ENCODE peak calls at places on chromosomes 2 and 18, in ten cellular contexts. One of them, this sample, is unnamed.

GRCh38 chr2:57278451-57278850 is 768.2 kb upstream of the VRK2 start:
- DNase-seq in activated gamma-delta T cell treated with Interleukin-2 at 50 U/mL for 16 hours: no peak
- DNase-seq in stimulated activated CD8-positive, alpha-beta memory T cell treated with anti-CD3 and anti-CD28 coated beads, Interleukin-12 subunit alpha, Interleukin-12 subunit beta, amount 100 ng/mL, for 1 hour: no peak
- DNase-seq in CD4-positive, alpha-beta T cell: no peak
- DNase-seq in activated CD8-positive, alpha-beta T cell treated with anti-CD3 and anti-CD28 coated beads for 36 hours: no peak
- DNase-seq in globus pallidus: no peak
- DNase-seq in activated CD8-positive, alpha-beta memory T cell treated with anti-CD3 and anti-CD28 coated beads for 48 hours: no peak
- DNase-seq in upper lobe of right lung: no peak
- DNase-seq in AG10803: no peak
- DNase-seq in activated naive CD8-positive, alpha-beta T cell treated with anti-CD3 and anti-CD28 coated beads, Interleukin-2, amount 50 U/mL, for 16 hours: no peak
- DNase-seq in this sample: no peak

GRCh38 chr2:143937563-143938346 is 582.2 kb downstream of the ZEB2 start:
- DNase-seq in activated gamma-delta T cell treated with Interleukin-2 at 50 U/mL for 16 hours: no peak
- DNase-seq in stimulated activated CD8-positive, alpha-beta memory T cell treated with anti-CD3 and anti-CD28 coated beads, Interleukin-12 subunit alpha, Interleukin-12 subunit beta, amount 100 ng/mL, for 1 hour: no peak
- DNase-seq in CD4-positive, alpha-beta T cell: no peak
- DNase-seq in activated CD8-positive, alpha-beta T cell treated with anti-CD3 and anti-CD28 coated beads for 36 hours: peak
- DNase-seq in globus pallidus: no peak
- DNase-seq in activated CD8-positive, alpha-beta memory T cell treated with anti-CD3 and anti-CD28 coated beads for 48 hours: no peak
- DNase-seq in upper lobe of right lung: no peak
- DNase-seq in AG10803: no peak
- DNase-seq in activated naive CD8-positive, alpha-beta T cell treated with anti-CD3 and anti-CD28 coated beads, Interleukin-2, amount 50 U/mL, for 16 hours: no peak
- DNase-seq in this sample: no peak

GRCh38 chr2:191926671-191927070 is 79.8 kb upstream of the CAVIN2 start:
- DNase-seq in activated gamma-delta T cell treated with Interleukin-2 at 50 U/mL for 16 hours: no peak
- DNase-seq in stimulated activated CD8-positive, alpha-beta memory T cell treated with anti-CD3 and anti-CD28 coated beads, Interleukin-12 subunit alpha, Interleukin-12 subunit beta, amount 100 ng/mL, for 1 hour: no peak
- DNase-seq in CD4-positive, alpha-beta T cell: no peak
- DNase-seq in activated CD8-positive, alpha-beta T cell treated with anti-CD3 and anti-CD28 coated beads for 36 hours: no peak
- DNase-seq in globus pallidus: no peak
- DNase-seq in activated CD8-positive, alpha-beta memory T cell treated with anti-CD3 and anti-CD28 coated beads for 48 hours: no peak
- DNase-seq in upper lobe of right lung: no peak
- DNase-seq in AG10803: no peak
- DNase-seq in activated naive CD8-positive, alpha-beta T cell treated with anti-CD3 and anti-CD28 coated beads, Interleukin-2, amount 50 U/mL, for 16 hours: no peak
- DNase-seq in this sample: no peak

GRCh38 chr2:101089419-101089818 is 61.8 kb downstream of the TBC1D8 start:
- DNase-seq in activated gamma-delta T cell treated with Interleukin-2 at 50 U/mL for 16 hours: no peak
- DNase-seq in stimulated activated CD8-positive, alpha-beta memory T cell treated with anti-CD3 and anti-CD28 coated beads, Interleukin-12 subunit alpha, Interleukin-12 subunit beta, amount 100 ng/mL, for 1 hour: no peak
- DNase-seq in CD4-positive, alpha-beta T cell: no peak
- DNase-seq in activated CD8-positive, alpha-beta T cell treated with anti-CD3 and anti-CD28 coated beads for 36 hours: peak
- DNase-seq in globus pallidus: no peak
- DNase-seq in activated CD8-positive, alpha-beta memory T cell treated with anti-CD3 and anti-CD28 coated beads for 48 hours: no peak
- DNase-seq in upper lobe of right lung: no peak
- DNase-seq in AG10803: no peak
- DNase-seq in activated naive CD8-positive, alpha-beta T cell treated with anti-CD3 and anti-CD28 coated beads, Interleukin-2, amount 50 U/mL, for 16 hours: no peak
- DNase-seq in this sample: no peak

GRCh38 chr2:37625781-37626548 is 45.5 kb downstream of the CDC42EP3 start:
- DNase-seq in activated gamma-delta T cell treated with Interleukin-2 at 50 U/mL for 16 hours: peak
- DNase-seq in stimulated activated CD8-positive, alpha-beta memory T cell treated with anti-CD3 and anti-CD28 coated beads, Interleukin-12 subunit alpha, Interleukin-12 subunit beta, amount 100 ng/mL, for 1 hour: peak
- DNase-seq in CD4-positive, alpha-beta T cell: peak
- DNase-seq in activated CD8-positive, alpha-beta T cell treated with anti-CD3 and anti-CD28 coated beads for 36 hours: peak
- DNase-seq in globus pallidus: no peak
- DNase-seq in activated CD8-positive, alpha-beta memory T cell treated with anti-CD3 and anti-CD28 coated beads for 48 hours: peak
- DNase-seq in upper lobe of right lung: no peak
- DNase-seq in AG10803: peak
- DNase-seq in activated naive CD8-positive, alpha-beta T cell treated with anti-CD3 and anti-CD28 coated beads, Interleukin-2, amount 50 U/mL, for 16 hours: no peak
- DNase-seq in this sample: no peak

GRCh38 chr2:44906972-44907371 is 34.5 kb upstream of the SIX3 start:
- DNase-seq in activated gamma-delta T cell treated with Interleukin-2 at 50 U/mL for 16 hours: no peak
- DNase-seq in stimulated activated CD8-positive, alpha-beta memory T cell treated with anti-CD3 and anti-CD28 coated beads, Interleukin-12 subunit alpha, Interleukin-12 subunit beta, amount 100 ng/mL, for 1 hour: no peak
- DNase-seq in CD4-positive, alpha-beta T cell: no peak
- DNase-seq in activated CD8-positive, alpha-beta T cell treated with anti-CD3 and anti-CD28 coated beads for 36 hours: no peak
- DNase-seq in globus pallidus: no peak
- DNase-seq in activated CD8-positive, alpha-beta memory T cell treated with anti-CD3 and anti-CD28 coated beads for 48 hours: no peak
- DNase-seq in upper lobe of right lung: no peak
- DNase-seq in AG10803: no peak
- DNase-seq in activated naive CD8-positive, alpha-beta T cell treated with anti-CD3 and anti-CD28 coated beads, Interleukin-2, amount 50 U/mL, for 16 hours: no peak
- DNase-seq in this sample: no peak

GRCh38 chr2:129237966-129238725 is 741.3 kb upstream of the RAB6C start:
- DNase-seq in activated gamma-delta T cell treated with Interleukin-2 at 50 U/mL for 16 hours: no peak
- DNase-seq in stimulated activated CD8-positive, alpha-beta memory T cell treated with anti-CD3 and anti-CD28 coated beads, Interleukin-12 subunit alpha, Interleukin-12 subunit beta, amount 100 ng/mL, for 1 hour: no peak
- DNase-seq in CD4-positive, alpha-beta T cell: no peak
- DNase-seq in activated CD8-positive, alpha-beta T cell treated with anti-CD3 and anti-CD28 coated beads for 36 hours: no peak
- DNase-seq in globus pallidus: no peak
- DNase-seq in activated CD8-positive, alpha-beta memory T cell treated with anti-CD3 and anti-CD28 coated beads for 48 hours: no peak
- DNase-seq in upper lobe of right lung: no peak
- DNase-seq in AG10803: peak
- DNase-seq in activated naive CD8-positive, alpha-beta T cell treated with anti-CD3 and anti-CD28 coated beads, Interleukin-2, amount 50 U/mL, for 16 hours: no peak
- DNase-seq in this sample: peak

GRCh38 chr18:11840493-11840892 is 10.7 kb upstream of the CHMP1B start:
- DNase-seq in activated gamma-delta T cell treated with Interleukin-2 at 50 U/mL for 16 hours: no peak
- DNase-seq in stimulated activated CD8-positive, alpha-beta memory T cell treated with anti-CD3 and anti-CD28 coated beads, Interleukin-12 subunit alpha, Interleukin-12 subunit beta, amount 100 ng/mL, for 1 hour: no peak
- DNase-seq in CD4-positive, alpha-beta T cell: no peak
- DNase-seq in activated CD8-positive, alpha-beta T cell treated with anti-CD3 and anti-CD28 coated beads for 36 hours: no peak
- DNase-seq in globus pallidus: no peak
- DNase-seq in activated CD8-positive, alpha-beta memory T cell treated with anti-CD3 and anti-CD28 coated beads for 48 hours: no peak
- DNase-seq in upper lobe of right lung: no peak
- DNase-seq in AG10803: no peak
- DNase-seq in activated naive CD8-positive, alpha-beta T cell treated with anti-CD3 and anti-CD28 coated beads, Interleukin-2, amount 50 U/mL, for 16 hours: no peak
- DNase-seq in this sample: no peak

GRCh38 chr2:66813976-66814375 is 379.1 kb downstream of the MEIS1 start:
- DNase-seq in activated gamma-delta T cell treated with Interleukin-2 at 50 U/mL for 16 hours: no peak
- DNase-seq in stimulated activated CD8-positive, alpha-beta memory T cell treated with anti-CD3 and anti-CD28 coated beads, Interleukin-12 subunit alpha, Interleukin-12 subunit beta, amount 100 ng/mL, for 1 hour: no peak
- DNase-seq in CD4-positive, alpha-beta T cell: no peak
- DNase-seq in activated CD8-positive, alpha-beta T cell treated with anti-CD3 and anti-CD28 coated beads for 36 hours: no peak
- DNase-seq in globus pallidus: no peak
- DNase-seq in activated CD8-positive, alpha-beta memory T cell treated with anti-CD3 and anti-CD28 coated beads for 48 hours: no peak
- DNase-seq in upper lobe of right lung: no peak
- DNase-seq in AG10803: no peak
- DNase-seq in activated naive CD8-positive, alpha-beta T cell treated with anti-CD3 and anti-CD28 coated beads, Interleukin-2, amount 50 U/mL, for 16 hours: no peak
- DNase-seq in this sample: no peak

GRCh38 chr2:109456776-109457175 is 157.0 kb downstream of the SEPTIN10 start:
- DNase-seq in activated gamma-delta T cell treated with Interleukin-2 at 50 U/mL for 16 hours: no peak
- DNase-seq in stimulated activated CD8-positive, alpha-beta memory T cell treated with anti-CD3 and anti-CD28 coated beads, Interleukin-12 subunit alpha, Interleukin-12 subunit beta, amount 100 ng/mL, for 1 hour: no peak
- DNase-seq in CD4-positive, alpha-beta T cell: no peak
- DNase-seq in activated CD8-positive, alpha-beta T cell treated with anti-CD3 and anti-CD28 coated beads for 36 hours: no peak
- DNase-seq in globus pallidus: no peak
- DNase-seq in activated CD8-positive, alpha-beta memory T cell treated with anti-CD3 and anti-CD28 coated beads for 48 hours: no peak
- DNase-seq in upper lobe of right lung: peak
- DNase-seq in AG10803: no peak
- DNase-seq in activated naive CD8-positive, alpha-beta T cell treated with anti-CD3 and anti-CD28 coated beads, Interleukin-2, amount 50 U/mL, for 16 hours: no peak
- DNase-seq in this sample: no peak